ENCODE peak calls at places on chromosomes 13 and 19, in five cellular contexts. Y, M, G, T and F are unnamed samples. For H3K27me3, the result is how much of the 10 kb centered on the place peaks cover.

GRCh38 chr19:33502991-33503790 is 18.4 kb downstream of the PEPD start:
- DNase-seq in M (peak), T (no peak), G (peak), Y (peak), F (no peak)

GRCh38 chr13:101535192-101535746 is 82.8 kb downstream of the ITGBL1 start:
- DNase-seq in G (no peak), Y (no peak), T (no peak), M (no peak), F (no peak)

GRCh38 chr13:111338841-111339240 is 18.4 kb downstream of the TEX29 start:
- DNase-seq in T (no peak), G (peak), Y (no peak), M (no peak), F (no peak)

GRCh38 chr13:43543331-43543730 is 243.4 kb downstream of the ENOX1 start:
- DNase-seq in G (no peak), T (no peak), Y (no peak), M (no peak), F (no peak)

GRCh38 chr19:33406521-33407139 is 33.1 kb downstream of the CEBPG start:
- DNase-seq in M (peak), T (peak), Y (peak), G (peak), F (peak)

GRCh38 chr13:85828094-85828684 is 29.0 kb upstream of the SLITRK6 start:
- DNase-seq in Y (no peak), T (no peak), M (no peak), G (no peak), F (no peak)

GRCh38 chr19:45352914-45353796 is 12.6 kb downstream of the KLC3 start:
- DNase-seq in Y (no peak), T (no peak), M (peak), G (no peak), F (no peak)

GRCh38 chr13:99261040-99261439 is 2.9 kb upstream of the GPR18 start:
- DNase-seq in T (no peak), M (no peak), G (no peak), Y (no peak), F (no peak)

GRCh38 chr19:40974633-40975037 is 16.4 kb upstream of the CYP2B6 start:
- DNase-seq in G (peak), M (peak), T (peak), Y (peak), F (peak)

GRCh38 chr19:44447864-44448674 is at the start of gene ZNF229:
- DNase-seq in Y (peak), G (peak), M (peak), T (peak), F (peak)

DNA sequence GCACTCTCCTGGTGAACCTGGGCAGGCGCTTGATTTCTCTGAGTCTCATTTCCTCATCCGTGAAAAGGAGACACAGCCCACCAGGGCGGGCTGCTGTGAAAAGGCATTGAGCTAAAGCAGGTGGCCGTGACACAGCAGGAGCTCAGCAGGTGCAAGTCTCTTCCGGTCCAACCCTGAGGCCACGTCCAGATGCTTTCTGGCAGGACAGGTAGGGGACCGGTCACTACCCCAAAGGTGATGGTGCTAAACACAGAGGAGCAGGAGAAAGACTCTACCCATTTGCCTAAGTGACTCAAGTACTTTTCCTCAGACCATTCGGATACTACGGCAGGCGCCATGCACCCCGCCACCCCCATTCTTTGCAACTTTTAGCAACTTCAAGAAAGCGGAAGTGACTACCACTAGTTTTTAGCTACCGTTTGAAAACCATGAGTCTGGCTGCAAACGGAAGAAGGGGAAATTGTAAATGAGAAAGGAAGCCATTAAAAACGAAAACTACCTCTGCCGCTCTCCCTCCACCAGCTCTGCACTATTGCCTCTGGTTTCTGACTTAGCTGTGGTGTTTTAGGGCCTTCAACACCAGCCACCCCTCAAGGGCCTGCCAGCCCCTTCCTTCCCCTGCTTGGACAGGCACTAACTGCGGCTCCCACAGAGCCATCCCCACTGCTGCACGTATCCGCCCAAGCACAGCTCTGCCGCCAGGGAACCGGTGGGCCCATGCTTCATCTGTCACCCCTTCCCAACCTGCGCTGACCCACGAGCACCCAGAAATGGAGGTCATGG is 4.8 kb downstream of the PPP6R1 start:
- DNase-seq in Y (no peak), G (no peak), T (no peak), M (no peak), F (peak)
- TF ChIP-seq CTCF in Y (no peak), G (no peak), T (no peak), M (no peak), F (no peak)

GRCh38 chr19:55717251-55717650 is 21.0 kb downstream of the NLRP9 start:
- DNase-seq in G (no peak), M (no peak), T (no peak), Y (no peak), F (no peak)
- H3K27me3 ChIP-seq in G (under half), M (under half), T (under half), Y (under half), F (under half)

GRCh38 chr13:106101201-106101600 is 434.3 kb downstream of the EFNB2 start:
- DNase-seq in G (no peak), Y (no peak), M (no peak), T (no peak), F (no peak)

GRCh38 chr13:106105153-106105552 is 430.3 kb downstream of the EFNB2 start:
- DNase-seq in G (no peak), Y (no peak), T (no peak), M (no peak), F (no peak)

GRCh38 chr13:106102776-106103175 is 432.7 kb downstream of the EFNB2 start:
- DNase-seq in G (no peak), T (no peak), M (no peak), Y (no peak), F (no peak)

GRCh38 chr13:106103779-106104178 is 431.7 kb downstream of the EFNB2 start:
- DNase-seq in Y (no peak), M (peak), G (no peak), T (no peak), F (no peak)

GRCh38 chr13:106104281-106104901 is 431.1 kb downstream of the EFNB2 start:
- DNase-seq in G (no peak), M (peak), T (no peak), Y (no peak), F (no peak)
- TF ChIP-seq CTCF in G (no peak), M (no peak), T (no peak), Y (no peak), F (no peak)

DNA sequence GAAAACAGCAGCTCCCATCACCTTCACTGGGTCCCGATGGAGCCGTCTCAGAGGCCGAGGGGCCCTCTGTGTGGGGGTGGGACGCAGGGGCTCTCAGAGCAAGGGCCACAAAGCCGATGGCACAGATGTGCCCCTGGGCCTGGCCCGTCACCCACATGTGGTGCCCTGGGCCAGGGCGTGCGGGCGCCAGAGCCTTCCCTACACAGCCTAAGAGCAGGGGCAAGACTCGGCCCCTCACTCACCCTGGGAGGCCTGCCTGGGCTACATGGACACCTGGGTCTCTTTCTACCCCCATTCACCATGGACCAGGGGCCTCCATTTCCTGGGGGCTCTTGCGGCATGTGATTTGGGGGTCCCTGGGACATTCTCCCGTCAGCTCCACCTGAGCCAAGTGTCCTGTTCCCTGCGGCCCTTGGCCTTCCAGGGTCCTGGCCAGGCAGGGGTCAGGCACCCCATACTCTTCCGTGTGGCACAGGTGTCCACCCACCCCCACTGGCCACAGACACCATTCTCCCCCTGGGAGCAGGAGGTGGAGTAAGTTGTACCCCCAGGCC is 10.0 kb downstream of the COMP start:
- DNase-seq in G (no peak), Y (no peak), M (peak), T (no peak), F (no peak)
- H3K27me3 ChIP-seq in G (under half), Y (under half), M (under half), T (under half), F (under half)

GRCh38 chr13:73825143-73825542 is 309.1 kb downstream of the KLF12 start:
- DNase-seq in Y (no peak), G (no peak), T (no peak), M (no peak), F (no peak)
- TF ChIP-seq CTCF in Y (no peak), G (no peak), T (no peak), M (no peak), F (no peak)